ENCODE peak calls at places on chromosomes 13 and 19, in six cellular contexts. U, K, G, D, H and E are unnamed samples.
A peak's percentile ranks its signal among the peaks of the same experiment; 100 is the strongest.

GRCh38 chr13:93420887-93421286 is 194.3 kb downstream of the GPC6 start:
- DNase-seq in U (no peak), K (no peak), G (no peak), D (no peak), H (no peak), E (no peak)

GRCh38 chr13:105127732-105128131 is 1407.7 kb downstream of the EFNB2 start:
- DNase-seq in U (no peak), K (no peak), G (no peak), D (no peak), H (no peak), E (no peak)

GRCh38 chr19:45267296-45267695 is 16.2 kb downstream of the MARK4 start:
- DNase-seq in U (no peak), K (no peak), G (no peak), D (no peak), H (no peak), E (no peak)

GRCh38 chr13:68808456-68808855 is 1299.2 kb upstream of the ATXN8OS start:
- DNase-seq in U (no peak), K (no peak), G (no peak), D (no peak), H (no peak), E (no peak)

GRCh38 chr13:29801737-29802305 is 48.6 kb downstream of the UBL3 start:
- DNase-seq in U (peak; percentile 22), K (no peak), G (no peak), D (no peak), H (no peak), E (no peak)

GRCh38 chr13:102361113-102361512 is 40.7 kb downstream of the FGF14 start:
- DNase-seq in U (no peak), K (no peak), G (no peak), D (no peak), H (no peak), E (no peak)

GRCh38 chr13:24381539-24382265 is 72.3 kb downstream of the C1QTNF9 start:
- DNase-seq in U (peak; percentile 27), K (no peak), G (no peak), D (peak; percentile 68), H (no peak), E (no peak)

GRCh38 chr13:110910013-110910890 is 4.6 kb downstream of the ANKRD10 start:
- DNase-seq in U (no peak), K (no peak), G (peak; percentile 41), D (no peak), H (no peak), E (no peak)

DNA sequence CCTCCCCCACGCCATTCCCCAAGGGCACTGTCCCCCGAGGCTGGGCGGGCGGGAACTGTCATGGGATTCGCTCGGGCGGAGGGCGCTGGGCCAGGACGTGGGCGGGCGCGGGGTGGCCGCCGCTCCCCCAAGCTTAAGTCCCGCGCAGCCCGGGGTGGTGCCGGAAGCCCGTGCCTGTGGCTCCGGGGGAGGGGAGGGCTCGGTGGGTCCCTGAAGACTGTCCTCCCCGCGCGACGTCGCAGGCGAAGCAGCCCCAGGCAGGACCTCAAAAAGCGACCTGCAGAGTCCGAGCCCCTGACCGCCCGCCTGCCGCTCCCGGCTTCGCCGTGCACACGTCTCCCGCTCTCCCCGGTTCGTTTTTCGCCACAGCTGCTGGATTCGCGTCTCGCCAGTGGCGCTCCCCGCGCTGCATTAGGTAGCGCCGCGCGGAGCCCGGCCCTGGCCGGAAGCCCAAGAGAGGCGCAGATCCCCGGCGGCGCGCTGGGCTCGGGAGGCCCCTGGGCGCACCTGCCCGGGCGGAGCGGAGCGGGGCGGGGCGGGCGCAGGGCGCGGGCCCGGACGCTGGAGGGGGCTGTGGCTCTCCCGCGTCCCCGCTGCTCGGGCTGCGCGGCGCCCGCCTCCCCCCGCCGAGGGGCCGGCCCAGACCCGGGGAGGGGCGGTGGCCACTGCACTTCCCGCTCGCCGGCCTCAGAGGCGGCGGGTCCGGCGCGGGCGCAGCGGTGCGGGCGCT is at the start of gene FARP1:
- DNase-seq in U (peak; percentile 65), K (peak; percentile 77), G (peak; percentile 35), D (peak; percentile 81), H (peak; percentile 65), E (no peak)
- TF ChIP-seq CTCF in U (no peak), K (no peak), G (peak; percentile 35), D (peak; percentile 47), H (peak; percentile 36), E (peak; percentile 56)

GRCh38 chr19:4730740-4731171 is 7.1 kb upstream of the DPP9 start:
- DNase-seq in U (no peak), K (peak; percentile 60), G (no peak), D (no peak), H (peak; percentile 58), E (no peak)
- TF ChIP-seq CTCF in U (peak; percentile 52), K (no peak), G (peak; percentile 47), D (peak; percentile 37), H (peak; percentile 41), E (peak; percentile 56)

GRCh38 chr19:17332677-17333581 is 1.7 kb downstream of the ANO8 start:
- DNase-seq in U (peak; percentile 48), K (peak; percentile 65), G (no peak), D (no peak), H (no peak), E (no peak)

GRCh38 chr19:17334414-17335409 is at the start of gene ANO8:
- DNase-seq in U (peak; percentile 100), K (peak; percentile 94), G (peak; percentile 87), D (peak; percentile 98), H (peak; percentile 89), E (peak; percentile 93)

GRCh38 chr19:17335575-17335974 is 920 bp upstream of the ANO8 start:
- DNase-seq in U (no peak), K (peak; percentile 54), G (no peak), D (no peak), H (no peak), E (no peak)

GRCh38 chr19:17332360-17332676 is 2.3 kb downstream of the ANO8 start:
- DNase-seq in U (no peak), K (no peak), G (no peak), D (no peak), H (no peak), E (no peak)

GRCh38 chr19:17333611-17334413 is 843 bp downstream of the ANO8 start:
- DNase-seq in U (peak; percentile 81), K (peak; percentile 85), G (no peak), D (no peak), H (peak; percentile 68), E (no peak)
- TF ChIP-seq CTCF in U (no peak), K (no peak), G (no peak), D (no peak), H (no peak), E (no peak)

GRCh38 chr13:109448629-109449028 is 337.8 kb downstream of the IRS2 start:
- DNase-seq in U (no peak), K (no peak), G (no peak), D (no peak), H (no peak), E (no peak)
- TF ChIP-seq CTCF in U (no peak), K (no peak), G (no peak), D (no peak), H (no peak), E (no peak)

DNA sequence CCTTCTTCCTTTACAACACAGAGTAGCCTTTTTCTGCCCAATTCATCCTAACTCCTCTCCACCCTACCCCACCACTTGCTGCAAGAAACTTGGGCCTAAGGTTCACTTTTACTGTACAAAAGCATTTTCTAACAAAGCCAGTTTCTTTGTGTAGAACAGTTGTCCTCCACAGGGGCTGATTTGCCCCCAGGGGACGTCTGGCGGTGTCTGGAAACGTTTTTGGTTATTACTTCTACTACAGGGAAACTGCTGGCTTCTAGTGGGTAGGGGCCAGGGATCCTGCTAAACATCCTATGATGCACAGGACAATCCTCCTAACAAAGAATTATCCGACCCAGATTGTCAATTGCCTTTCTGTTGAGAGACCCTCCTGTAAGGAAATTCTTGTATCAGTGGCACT is 7.3 kb upstream of the LMO7 start:
- DNase-seq in U (no peak), K (no peak), G (no peak), D (no peak), H (no peak), E (no peak)
- TF ChIP-seq CTCF in U (no peak), K (no peak), G (no peak), D (no peak), H (no peak), E (no peak)